ENCODE peak calls at places on chromosome 9, in ten cellular contexts. R is thoracic aorta, D is cardiac muscle cell, C is A549, Y is pancreas, P is mammary epithelial cell, I is endothelial cell of umbilical vein, N is SJSA1, G is GM23248, H is neural progenitor cell. O is an unnamed sample.
A peak's percentile ranks its signal among the peaks of the same experiment; 100 is the strongest.

GRCh38 chr9:37549527-37549926 is 26.7 kb downstream of the FBXO10 start:
- DNase-seq in N (no peak), G (peak; percentile 5), Y (no peak), I (no peak), C (no peak), R (no peak), D (no peak), H (no peak), P (peak; percentile 19), O (no peak)

GRCh38 chr9:136761545-136761981 is 2.8 kb downstream of the LCN15 start:
- DNase-seq in P (no peak), H (no peak), N (no peak), G (no peak), D (no peak), R (no peak), Y (no peak), I (no peak), C (no peak), O (no peak)

GRCh38 chr9:114786251-114786650 is 19.6 kb downstream of the TNFSF15 start:
- DNase-seq in G (no peak), D (no peak), C (no peak), R (no peak), N (no peak), P (no peak), I (peak; percentile 48), H (no peak), Y (peak; percentile 23), O (no peak)

GRCh38 chr9:72467766-72468738 is 53.4 kb upstream of the TMC1 start:
- DNase-seq in N (no peak), I (no peak), C (no peak), P (no peak), G (no peak), R (no peak), H (no peak), Y (no peak), D (no peak), O (no peak)

GRCh38 chr9:121439711-121440110 is 59.9 kb downstream of the GGTA1 start:
- DNase-seq in H (no peak), P (no peak), D (no peak), C (no peak), G (no peak), N (no peak), I (no peak), Y (no peak), R (no peak), O (no peak)

GRCh38 chr9:115058684-115059315 is 59.2 kb downstream of the TNC start:
- DNase-seq in R (no peak), H (no peak), D (no peak), C (no peak), P (peak; percentile 90), Y (no peak), I (no peak), N (peak; percentile 35), G (peak; percentile 87), O (no peak)

GRCh38 chr9:136689108-136689460 is 1.8 kb upstream of the AGPAT2 start:
- DNase-seq in N (no peak), P (no peak), Y (peak; percentile 28), G (no peak), R (no peak), C (no peak), I (no peak), H (no peak), D (no peak), O (no peak)

GRCh38 chr9:109139851-109140250 is 20.1 kb upstream of the TMEM245 start:
- DNase-seq in R (no peak), G (no peak), H (no peak), C (no peak), P (peak; percentile 62), Y (no peak), N (no peak), I (no peak), D (no peak), O (no peak)

GRCh38 chr9:3359048-3359692 is 166.6 kb downstream of the RFX3 start:
- DNase-seq in C (no peak), P (no peak), Y (no peak), G (no peak), R (no peak), N (no peak), D (no peak), I (no peak), H (no peak), O (no peak)

GRCh38 chr9:16870606-16871357 is at the start of gene BNC2:
- DNase-seq in G (peak; percentile 75), D (peak; percentile 64), I (peak; percentile 48), N (peak; percentile 38), R (no peak), Y (no peak), H (peak; percentile 84), P (no peak), C (peak; percentile 62), O (no peak)

GRCh38 chr9:108316066-108316465 is 539.7 kb downstream of the ACTL7B start:
- DNase-seq in R (no peak), G (no peak), I (no peak), D (no peak), P (no peak), H (no peak), Y (no peak), N (no peak), C (no peak), O (no peak)

GRCh38 chr9:77712533-77713130 is 64.5 kb upstream of the GNA14 start:
- DNase-seq in G (peak; percentile 85), C (peak; percentile 17), D (no peak), Y (no peak), N (peak; percentile 73), I (peak; percentile 81), P (peak; percentile 79), R (no peak), H (no peak), O (no peak)

GRCh38 chr9:77708416-77708815 is 60.3 kb upstream of the GNA14 start:
- DNase-seq in P (no peak), C (no peak), R (no peak), H (no peak), G (peak; percentile 63), D (no peak), N (peak; percentile 61), I (no peak), Y (no peak), O (no peak)

GRCh38 chr9:77710276-77710675 is 62.2 kb upstream of the GNA14 start:
- DNase-seq in C (no peak), Y (no peak), I (no peak), H (no peak), D (no peak), R (no peak), N (no peak), G (no peak), P (peak; percentile 22), O (no peak)

GRCh38 chr9:77714077-77714549 is 66.0 kb upstream of the GNA14 start:
- DNase-seq in P (no peak), I (peak; percentile 62), Y (no peak), H (no peak), G (peak; percentile 38), C (no peak), R (no peak), D (no peak), N (peak; percentile 44), O (no peak)

DNA sequence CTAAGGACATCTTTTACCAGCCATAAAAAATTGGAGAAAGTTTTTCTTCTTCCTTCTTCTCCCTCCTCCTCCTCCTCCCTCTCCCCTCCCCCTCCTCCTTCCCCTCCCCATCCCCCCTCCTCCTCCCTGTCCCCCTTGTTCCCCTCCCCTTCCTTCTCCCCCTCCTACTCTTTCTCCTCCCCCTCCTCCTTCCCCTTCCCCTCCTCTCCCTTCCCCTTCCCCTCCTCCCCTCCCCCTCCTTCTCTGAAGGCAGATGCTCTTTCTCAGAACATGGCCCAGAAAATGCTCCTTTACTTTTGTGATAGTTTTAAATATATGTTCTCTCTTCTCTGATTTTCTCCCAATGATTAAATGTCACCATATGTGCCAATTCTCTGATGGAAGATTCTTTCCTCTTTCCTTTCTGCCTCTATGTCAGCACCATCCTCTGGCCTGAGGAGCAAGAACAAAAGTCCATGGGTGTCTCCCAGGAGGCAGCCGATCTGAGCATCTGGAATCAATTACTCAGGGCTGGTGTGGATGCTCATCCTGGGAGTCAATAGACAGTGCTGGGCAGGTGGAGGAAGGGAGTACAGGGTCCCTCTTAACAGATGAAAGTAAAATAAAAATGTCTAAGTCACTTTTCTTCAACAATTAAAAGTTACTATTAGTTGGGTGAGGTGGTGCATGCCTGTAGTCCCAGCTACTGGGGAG is 63.0 kb upstream of the GNA14 start:
- DNase-seq in D (no peak), P (no peak), H (no peak), I (no peak), C (no peak), Y (no peak), G (no peak), N (no peak), R (no peak), O (no peak)
- H3K4me3 ChIP-seq in D (no peak overlapping the region), P (no peak overlapping the region), H (no peak overlapping the region), I (no peak overlapping the region), C (no peak overlapping the region), Y (no peak overlapping the region), G (no peak overlapping the region), N (no peak overlapping the region), R (no peak overlapping the region), O (no peak overlapping the region)

GRCh38 chr9:35691757-35692301 is 2.1 kb upstream of the TPM2 start:
- DNase-seq in Y (no peak), H (peak; percentile 34), P (no peak), D (peak; percentile 40), N (no peak), R (peak; percentile 39), G (peak; percentile 33), C (no peak), I (no peak), O (no peak)
- H3K4me3 ChIP-seq in Y (no peak overlapping the region), H (no peak overlapping the region), P (no peak overlapping the region), D (no peak overlapping the region), N (no peak overlapping the region), R (peak overlapping the region; percentile 94), G (peak overlapping the region; percentile 98), C (no peak overlapping the region), I (no peak overlapping the region), O (no peak overlapping the region)

DNA sequence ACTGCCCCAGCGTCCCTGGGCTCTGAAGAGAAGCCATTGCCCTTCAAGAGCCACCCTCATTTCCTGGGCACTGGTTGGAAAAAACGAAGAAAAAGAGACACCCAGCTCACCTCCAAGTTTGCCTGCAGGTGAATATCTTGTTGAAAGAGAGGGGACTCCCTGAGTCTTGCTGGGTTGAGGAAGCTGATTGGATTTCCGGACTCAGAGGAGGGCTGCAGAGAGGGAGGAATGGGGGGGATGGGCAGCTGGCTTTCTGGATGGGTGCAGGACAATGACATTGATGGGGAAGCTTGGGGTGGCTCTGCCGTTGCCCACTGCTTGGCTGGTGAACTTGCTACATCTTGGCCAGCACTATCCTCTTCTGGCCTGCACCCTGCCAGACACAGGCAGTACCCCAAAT is 31.0 kb upstream of the IER5L start:
- DNase-seq in G (no peak), P (no peak), C (no peak), R (no peak), Y (no peak), H (no peak), I (no peak), N (no peak), D (no peak), O (no peak)
- H3K4me3 ChIP-seq in G (no peak overlapping the region), P (no peak overlapping the region), C (no peak overlapping the region), R (no peak overlapping the region), Y (no peak overlapping the region), H (peak overlapping the region; percentile 33), I (no peak overlapping the region), N (no peak overlapping the region), D (peak overlapping the region; percentile 1), O (no peak overlapping the region)

DNA sequence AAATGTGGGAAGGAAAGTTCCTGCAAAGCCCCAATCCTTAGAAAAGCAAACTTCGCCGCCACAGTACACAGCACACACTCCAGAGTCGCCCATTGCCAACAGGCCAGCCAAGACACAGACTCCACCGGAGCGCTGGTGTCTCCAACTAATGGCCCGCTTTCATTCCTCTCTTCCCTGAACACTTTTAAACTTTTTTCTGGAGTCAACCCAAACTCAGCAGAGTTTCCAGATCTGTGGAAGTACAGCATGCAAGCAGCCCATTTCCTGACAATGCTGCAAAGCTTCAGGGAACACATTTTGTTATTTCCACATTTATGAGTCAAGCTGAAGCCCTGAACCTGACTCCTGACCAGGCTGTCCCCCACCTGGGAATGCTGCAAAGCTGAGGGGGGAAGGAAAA is 351.9 kb downstream of the NFIB start:
- DNase-seq in N (no peak), G (no peak), C (no peak), P (no peak), Y (no peak), H (no peak), D (no peak), R (no peak), I (peak; percentile 69), O (no peak)
- H3K4me3 ChIP-seq in N (no peak overlapping the region), G (no peak overlapping the region), C (no peak overlapping the region), P (no peak overlapping the region), Y (no peak overlapping the region), H (no peak overlapping the region), D (no peak overlapping the region), R (peak overlapping the region; percentile 24), I (no peak overlapping the region), O (no peak overlapping the region)